ENCODE peak calls at places on chromosomes 3 and 15, in ten cellular contexts. G, S, D, P, N, V, J, I, L and K are unnamed samples.
A peak's percentile ranks its signal among the peaks of the same experiment; 100 is the strongest.

GRCh38 chr15:29711531-29711930 is 110.7 kb downstream of the TJP1 start:
- DNase-seq in G (no peak), I (no peak), J (no peak), P (no peak), V (no peak), D (no peak), L (no peak), N (no peak), S (no peak), K (no peak)

GRCh38 chr3:55549172-55549571 is 62.1 kb upstream of the WNT5A start:
- DNase-seq in N (no peak), L (no peak), V (no peak), I (no peak), S (no peak), D (no peak), J (peak; percentile 44), P (no peak), G (no peak), K (no peak)

GRCh38 chr3:127216415-127217261 is 23.7 kb downstream of the PRR23E start:
- DNase-seq in S (no peak), J (no peak), V (no peak), N (peak; percentile 69), P (peak; percentile 76), G (no peak), D (no peak), I (no peak), L (no peak), K (no peak)

GRCh38 chr3:42095540-42095939 is 4.4 kb downstream of the TRAK1 start:
- DNase-seq in J (no peak), D (no peak), P (no peak), G (no peak), L (no peak), I (no peak), S (no peak), N (no peak), V (no peak), K (no peak)

GRCh38 chr3:190764231-190764630 is 98.3 kb downstream of the GMNC start:
- DNase-seq in P (no peak), V (no peak), J (no peak), G (no peak), L (no peak), D (no peak), N (no peak), I (no peak), S (no peak), K (no peak)

GRCh38 chr3:174193559-174193958 is 665.6 kb upstream of the NAALADL2 start:
- DNase-seq in J (peak; percentile 56), V (no peak), G (no peak), L (no peak), I (no peak), S (no peak), N (no peak), D (no peak), P (no peak), K (no peak)

GRCh38 chr15:73601449-73602425 is 31.5 kb downstream of the NPTN start:
- DNase-seq in D (no peak), G (no peak), I (peak; percentile 86), L (peak; percentile 5), N (no peak), J (peak; percentile 61), P (no peak), V (no peak), S (no peak), K (no peak)

GRCh38 chr3:120182613-120183524 is 88.6 kb upstream of the GSK3B start:
- DNase-seq in N (peak; percentile 29), G (no peak), I (no peak), D (no peak), S (no peak), L (peak; percentile 50), P (peak; percentile 30), V (no peak), J (peak; percentile 62), K (no peak)

GRCh38 chr3:100635273-100635701 is 25.9 kb downstream of the ADGRG7 start:
- DNase-seq in J (no peak), D (no peak), V (no peak), G (no peak), P (no peak), I (no peak), N (no peak), L (no peak), S (no peak), K (no peak)

GRCh38 chr3:64426551-64426950 is 201.3 kb upstream of the PRICKLE2 start:
- DNase-seq in L (no peak), I (no peak), J (no peak), V (no peak), N (no peak), S (no peak), G (no peak), P (no peak), D (no peak), K (no peak)

GRCh38 chr15:87735536-87735935 is 521.0 kb downstream of the NTRK3 start:
- DNase-seq in I (no peak), S (peak; percentile 70), L (no peak), P (no peak), J (no peak), V (no peak), N (no peak), D (no peak), G (no peak), K (no peak)

GRCh38 chr15:62925875-62926274 is 116.7 kb upstream of the TPM1 start:
- DNase-seq in V (no peak), J (no peak), N (no peak), G (no peak), D (no peak), P (no peak), L (no peak), I (no peak), S (no peak), K (no peak)

GRCh38 chr3:156293566-156293965 is 173.2 kb downstream of the KCNAB1 start:
- DNase-seq in J (no peak), P (no peak), I (peak; percentile 60), D (no peak), S (no peak), N (no peak), L (no peak), V (no peak), G (no peak), K (no peak)

GRCh38 chr15:66483131-66483566 is 14.4 kb downstream of the SNAPC5 start:
- DNase-seq in I (no peak), S (no peak), V (no peak), J (peak; percentile 52), P (no peak), G (no peak), L (peak; percentile 48), D (no peak), N (peak; percentile 4), K (no peak)

GRCh38 chr15:46996331-46996730 is 721.0 kb upstream of the SEMA6D start:
- DNase-seq in V (no peak), P (no peak), S (no peak), G (no peak), L (no peak), N (no peak), I (no peak), J (no peak), D (no peak), K (no peak)

GRCh38 chr15:34335176-34335575 is 2.4 kb downstream of the SLC12A6 start:
- DNase-seq in P (no peak), G (no peak), J (no peak), D (no peak), N (no peak), V (no peak), S (no peak), L (no peak), I (no peak), K (no peak)

GRCh38 chr3:128271536-128272332 is 118.5 kb downstream of the EEFSEC start:
- DNase-seq in D (no peak), P (no peak), S (no peak), N (no peak), V (no peak), G (no peak), L (no peak), I (no peak), J (no peak), K (no peak)

GRCh38 chr15:41105348-41106334 is 10.4 kb downstream of the INO80 start:
- DNase-seq in I (no peak), G (no peak), L (no peak), S (no peak), P (no peak), V (no peak), J (no peak), D (no peak), N (no peak), K (no peak)

GRCh38 chr3:187740446-187741399 is 4.5 kb downstream of the BCL6 start:
- DNase-seq in J (peak; percentile 72), P (peak; percentile 72), V (peak; percentile 82), S (peak; percentile 88), N (peak; percentile 62), L (peak; percentile 40), D (peak; percentile 37), G (peak; percentile 50), I (peak; percentile 63), K (no peak)

GRCh38 chr3:70899816-70900215 is 587.4 kb upstream of the MDFIC2 start:
- DNase-seq in I (no peak), S (no peak), N (no peak), V (no peak), D (no peak), G (no peak), L (no peak), P (no peak), J (no peak), K (no peak)

GRCh38 chr3:186902154-186902553 is 28.2 kb upstream of the ST6GAL1 start:
- DNase-seq in I (no peak), G (no peak), D (peak; percentile 73), P (no peak), J (no peak), S (no peak), V (no peak), N (no peak), L (no peak), K (no peak)

GRCh38 chr3:100057716-100058575 is 56.4 kb downstream of the FILIP1L start:
- DNase-seq in N (no peak), V (no peak), D (peak; percentile 19), J (no peak), I (no peak), L (no peak), S (no peak), P (no peak), G (no peak), K (no peak)

GRCh38 chr3:195352895-195353488 is 82.0 kb upstream of the XXYLT1 start:
- DNase-seq in L (peak; percentile 75), N (no peak), I (no peak), V (no peak), P (no peak), G (no peak), D (peak; percentile 46), S (no peak), J (peak; percentile 89), K (no peak)

GRCh38 chr15:35305906-35306305 is 220.8 kb upstream of the NANOGP8 start:
- DNase-seq in V (no peak), D (peak; percentile 93), P (no peak), G (no peak), N (no peak), I (peak; percentile 75), L (peak; percentile 36), S (no peak), J (peak; percentile 92), K (no peak)

GRCh38 chr3:151308089-151308488 is 8.5 kb downstream of the GPR87 start:
- DNase-seq in G (no peak), L (no peak), V (no peak), N (no peak), D (no peak), J (peak; percentile 60), P (no peak), S (no peak), I (no peak), K (no peak)

GRCh38 chr3:2097641-2098191 is 950 bp upstream of the CNTN4 start:
- DNase-seq in N (no peak), V (no peak), P (no peak), S (no peak), J (no peak), I (peak; percentile 56), L (no peak), D (no peak), G (no peak), K (no peak)

GRCh38 chr3:59839810-59840515 is 790.1 kb upstream of the CFAP20DC start:
- DNase-seq in G (no peak), N (peak; percentile 9), V (no peak), J (no peak), D (no peak), P (no peak), L (no peak), S (no peak), I (no peak), K (peak; percentile 2)

GRCh38 chr3:59245879-59246501 is 196.2 kb upstream of the CFAP20DC start:
- DNase-seq in D (peak; percentile 80), P (no peak), J (peak; percentile 91), L (no peak), N (no peak), V (no peak), G (no peak), S (no peak), I (no peak), K (no peak)